ENCODE peak calls at places on chromosomes 4 and X, in six cellular contexts. One of them, this sample, is unnamed.

GRCh38 chr4:110637408-110638131 is 14.7 kb upstream of the PITX2 start:
- ATAC-seq in A549: no peak
- ATAC-seq in HepG2: no peak
- ATAC-seq in upper lobe of left lung: peak; percentile 42
- ATAC-seq in K562: no peak
- ATAC-seq in GM12878: no peak
- ATAC-seq in this sample: peak; percentile 37

GRCh38 chrX:43703211-43703791 is 47.2 kb downstream of the MAOA start:
- ATAC-seq in A549: peak; percentile 44
- ATAC-seq in HepG2: peak; percentile 44
- ATAC-seq in upper lobe of left lung: peak; percentile 29
- ATAC-seq in K562: no peak
- ATAC-seq in GM12878: no peak
- ATAC-seq in this sample: peak; percentile 59

GRCh38 chrX:22373766-22374165 is 101.1 kb downstream of the CBLL2 start:
- ATAC-seq in A549: no peak
- ATAC-seq in HepG2: no peak
- ATAC-seq in upper lobe of left lung: no peak
- ATAC-seq in K562: no peak
- ATAC-seq in GM12878: no peak
- ATAC-seq in this sample: no peak

GRCh38 chr4:163482197-163482596 is 8.6 kb upstream of the TKTL2 start:
- ATAC-seq in A549: no peak
- ATAC-seq in HepG2: no peak
- ATAC-seq in upper lobe of left lung: no peak
- ATAC-seq in K562: no peak
- ATAC-seq in GM12878: peak; percentile 49
- ATAC-seq in this sample: no peak

GRCh38 chrX:23616361-23616760 is 50.9 kb upstream of the PRDX4 start:
- ATAC-seq in A549: peak; percentile 75
- ATAC-seq in HepG2: no peak
- ATAC-seq in upper lobe of left lung: no peak
- ATAC-seq in K562: peak; percentile 78
- ATAC-seq in GM12878: peak; percentile 76
- ATAC-seq in this sample: no peak

GRCh38 chr4:113582737-113583136 is 178.8 kb downstream of the CAMK2D start:
- ATAC-seq in A549: no peak
- ATAC-seq in HepG2: no peak
- ATAC-seq in upper lobe of left lung: no peak
- ATAC-seq in K562: peak; percentile 32
- ATAC-seq in GM12878: no peak
- ATAC-seq in this sample: no peak

GRCh38 chr4:26076000-26076587 is 162.1 kb downstream of the SMIM20 start:
- ATAC-seq in A549: no peak
- ATAC-seq in HepG2: no peak
- ATAC-seq in upper lobe of left lung: peak; percentile 75
- ATAC-seq in K562: no peak
- ATAC-seq in GM12878: peak; percentile 75
- ATAC-seq in this sample: peak; percentile 32

GRCh38 chr4:184028571-184028996 is 123.5 kb downstream of the STOX2 start:
- ATAC-seq in A549: no peak
- ATAC-seq in HepG2: no peak
- ATAC-seq in upper lobe of left lung: peak; percentile 49
- ATAC-seq in K562: peak; percentile 32
- ATAC-seq in GM12878: no peak
- ATAC-seq in this sample: peak; percentile 36

GRCh38 chrX:55818673-55819375 is 101.3 kb downstream of the RRAGB start:
- ATAC-seq in A549: no peak
- ATAC-seq in HepG2: no peak
- ATAC-seq in upper lobe of left lung: no peak
- ATAC-seq in K562: no peak
- ATAC-seq in GM12878: no peak
- ATAC-seq in this sample: no peak

GRCh38 chr4:120636120-120636630 is 286.4 kb downstream of the PRDM5 start:
- ATAC-seq in A549: no peak
- ATAC-seq in HepG2: no peak
- ATAC-seq in upper lobe of left lung: no peak
- ATAC-seq in K562: no peak
- ATAC-seq in GM12878: no peak
- ATAC-seq in this sample: no peak

GRCh38 chr4:107978716-107979451 is 10.8 kb upstream of the HADH start:
- ATAC-seq in A549: no peak
- ATAC-seq in HepG2: peak; percentile 92
- ATAC-seq in upper lobe of left lung: no peak
- ATAC-seq in K562: no peak
- ATAC-seq in GM12878: no peak
- ATAC-seq in this sample: peak; percentile 22
- H3K27ac ChIP-seq in A549: no peak overlapping the region
- H3K27ac ChIP-seq in HepG2: peak overlapping the region; percentile 56
- H3K27ac ChIP-seq in upper lobe of left lung: no peak overlapping the region
- H3K27ac ChIP-seq in K562: no peak overlapping the region
- H3K27ac ChIP-seq in GM12878: no peak overlapping the region
- H3K27ac ChIP-seq in this sample: no peak overlapping the region

DNA sequence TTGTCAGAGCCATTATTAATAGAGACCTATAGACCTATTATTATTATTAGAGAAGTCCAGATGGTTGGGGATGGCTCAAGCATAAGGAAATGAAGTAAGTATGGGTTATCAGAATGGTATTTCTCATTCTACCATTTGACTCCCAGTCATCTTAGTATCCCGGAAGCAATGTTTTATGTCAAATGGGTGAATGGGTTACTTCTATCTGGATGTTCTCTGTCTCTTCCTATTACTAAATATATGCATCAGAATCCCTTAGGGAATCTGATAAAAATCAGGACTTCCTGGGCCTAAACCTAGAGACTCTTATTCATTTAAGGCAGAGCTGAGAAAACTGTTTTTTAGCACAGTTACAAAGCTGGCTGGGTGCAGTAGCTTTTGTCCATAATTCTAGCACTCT is 149.9 kb downstream of the SLC10A7 start:
- ATAC-seq in A549: no peak
- ATAC-seq in HepG2: no peak
- ATAC-seq in upper lobe of left lung: no peak
- ATAC-seq in K562: no peak
- ATAC-seq in GM12878: no peak
- ATAC-seq in this sample: no peak
- TF ChIP-seq EP300 in A549: no peak
- TF ChIP-seq EP300 in HepG2: no peak
- TF ChIP-seq EP300 in upper lobe of left lung: no peak
- TF ChIP-seq EP300 in K562: no peak
- TF ChIP-seq EP300 in GM12878: no peak
- TF ChIP-seq EP300 in this sample: no peak

GRCh38 chrX:103356023-103356798 is at the start of gene TCEAL9:
- ATAC-seq in A549: peak; percentile 96
- ATAC-seq in HepG2: peak; percentile 81
- ATAC-seq in upper lobe of left lung: peak; percentile 85
- ATAC-seq in K562: peak; percentile 85
- ATAC-seq in GM12878: peak; percentile 22
- ATAC-seq in this sample: peak; percentile 90
- TF ChIP-seq POLR2A in A549: peak; percentile 71
- TF ChIP-seq POLR2A in HepG2: peak; percentile 70
- TF ChIP-seq POLR2A in upper lobe of left lung: no peak
- TF ChIP-seq POLR2A in K562: peak; percentile 65
- TF ChIP-seq POLR2A in GM12878: no peak
- TF ChIP-seq POLR2A in this sample: peak; percentile 76

DNA sequence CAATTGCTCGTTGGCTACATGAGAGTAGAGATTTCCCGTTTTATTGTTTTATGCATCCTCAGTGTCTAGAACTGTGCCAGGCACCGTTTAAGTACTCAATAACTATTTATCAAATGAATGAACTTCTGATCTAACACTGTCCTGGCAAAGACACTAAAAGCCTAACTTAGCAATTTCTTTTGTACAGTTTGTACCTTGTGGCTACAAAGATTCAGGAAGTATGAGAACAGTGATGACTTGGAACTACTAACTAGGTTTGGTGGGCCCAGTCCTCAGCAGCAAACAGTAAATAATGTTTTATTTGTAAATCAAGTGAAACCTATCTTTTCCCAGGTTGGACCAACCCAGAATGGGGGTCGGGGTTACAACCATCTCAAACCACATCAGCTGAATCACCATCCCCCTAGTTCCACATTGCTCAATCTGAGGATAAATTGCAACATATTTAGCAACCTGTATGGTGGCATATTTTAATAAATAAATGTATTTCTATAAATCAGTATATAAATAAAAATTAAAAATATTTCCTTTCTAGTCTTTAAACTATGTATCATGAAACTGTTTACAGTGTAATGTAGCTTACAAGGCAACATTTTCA is 12.3 kb upstream of the SCRG1 start:
- ATAC-seq in A549: no peak
- ATAC-seq in HepG2: no peak
- ATAC-seq in upper lobe of left lung: no peak
- ATAC-seq in K562: no peak
- ATAC-seq in GM12878: no peak
- ATAC-seq in this sample: peak; percentile 48
- H3K27ac ChIP-seq in A549: no peak overlapping the region
- H3K27ac ChIP-seq in HepG2: no peak overlapping the region
- H3K27ac ChIP-seq in upper lobe of left lung: no peak overlapping the region
- H3K27ac ChIP-seq in K562: no peak overlapping the region
- H3K27ac ChIP-seq in GM12878: no peak overlapping the region
- H3K27ac ChIP-seq in this sample: no peak overlapping the region

DNA sequence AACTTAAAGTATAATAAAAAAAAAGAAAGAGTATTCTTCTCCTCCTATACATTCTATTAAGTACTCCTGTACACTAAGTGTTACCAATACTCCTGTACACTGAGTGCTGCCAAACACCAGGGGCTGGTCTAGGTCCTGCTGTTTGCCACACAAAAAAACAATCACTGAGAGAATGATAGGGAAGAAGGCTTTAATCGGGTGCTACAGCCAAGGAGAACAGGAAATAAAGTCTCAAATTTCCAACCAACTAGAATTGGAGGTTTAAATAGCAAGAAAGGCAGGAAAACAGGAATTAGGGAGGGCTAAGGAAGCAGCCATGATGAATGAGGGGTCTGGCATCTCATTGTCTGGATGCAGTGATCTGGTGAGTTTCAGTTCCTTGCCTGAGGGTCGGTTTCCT is 239.8 kb downstream of the ZNF674 start:
- ATAC-seq in A549: no peak
- ATAC-seq in HepG2: no peak
- ATAC-seq in upper lobe of left lung: no peak
- ATAC-seq in K562: no peak
- ATAC-seq in GM12878: no peak
- ATAC-seq in this sample: no peak
- TF ChIP-seq EP300 in A549: no peak
- TF ChIP-seq EP300 in HepG2: no peak
- TF ChIP-seq EP300 in upper lobe of left lung: no peak
- TF ChIP-seq EP300 in K562: no peak
- TF ChIP-seq EP300 in GM12878: no peak
- TF ChIP-seq EP300 in this sample: no peak

This sample was measured in gastroesophageal sphincter.